ENCODE peak calls at places on chromosomes 3 and 15, in five cellular contexts. P, U, N, L and S are unnamed samples.

GRCh38 chr15:57820119-57820518 is 113.6 kb downstream of the POLR2M start:
- DNase-seq in L (no peak), U (no peak), P (no peak), N (no peak), S (no peak)

GRCh38 chr3:123351396-123351945 is 97.4 kb downstream of the ADCY5 start:
- DNase-seq in N (peak), P (no peak), L (no peak), U (no peak), S (no peak)

GRCh38 chr3:113717308-113717707 is 20.9 kb upstream of the USF3 start:
- DNase-seq in N (no peak), U (no peak), P (no peak), L (no peak), S (no peak)

GRCh38 chr3:39962566-39962965 is 153.2 kb downstream of the MYRIP start:
- DNase-seq in N (no peak), L (no peak), U (no peak), P (no peak), S (no peak)

GRCh38 chr15:61106044-61106834 is 122.9 kb downstream of the RORA start:
- DNase-seq in P (no peak), U (no peak), L (no peak), N (no peak), S (no peak)

GRCh38 chr15:38603271-38603670 is 38.7 kb upstream of the RASGRP1 start:
- DNase-seq in P (no peak), N (no peak), L (no peak), U (no peak), S (no peak)

GRCh38 chr15:75817151-75817935 is 25.9 kb upstream of the UBE2Q2 start:
- DNase-seq in U (no peak), N (no peak), L (no peak), P (no peak), S (no peak)

GRCh38 chr15:32667321-32667720 is 25.8 kb downstream of the SCG5 start:
- DNase-seq in N (no peak), U (no peak), L (no peak), P (no peak), S (no peak)

GRCh38 chr3:18439281-18439680 is 14.1 kb upstream of the SATB1 start:
- DNase-seq in N (no peak), L (no peak), P (no peak), U (no peak), S (no peak)

GRCh38 chr3:72169120-72169519 is 384.2 kb upstream of the PROK2 start:
- DNase-seq in N (no peak), P (no peak), U (no peak), L (no peak), S (no peak)

GRCh38 chr3:29363110-29363509 is 82.2 kb downstream of the RBMS3 start:
- DNase-seq in U (no peak), P (no peak), L (no peak), N (no peak), S (no peak)

GRCh38 chr3:72595927-72596610 is 252.2 kb downstream of the SHQ1 start:
- DNase-seq in P (no peak), N (no peak), L (no peak), U (no peak), S (no peak)

GRCh38 chr15:52379395-52380111 is 83.9 kb upstream of the MYO5C start:
- DNase-seq in L (no peak), U (no peak), N (no peak), P (no peak), S (no peak)

GRCh38 chr15:64251121-64251520 is 88.3 kb upstream of the PPIB start:
- DNase-seq in P (no peak), L (no peak), N (no peak), U (no peak), S (no peak)